ENCODE peak calls at places on chromosomes 6 and 20, in seven cellular contexts. A, K, J, T, B, I and Y are unnamed samples.

GRCh38 chr6:154672086-154672485 is 61.1 kb upstream of the SCAF8 start:
- DNase-seq in J (no peak), K (no peak), I (no peak), B (no peak), T (no peak), A (no peak), Y (no peak)

GRCh38 chr6:133743621-133744020 is 145.3 kb upstream of the TCF21 start:
- DNase-seq in I (no peak), T (no peak), K (no peak), J (no peak), A (peak; percentile 86), B (no peak), Y (no peak)

GRCh38 chr20:57629976-57630525 is 9.8 kb upstream of the ZBP1 start:
- DNase-seq in J (no peak), I (no peak), K (no peak), B (no peak), A (no peak), T (no peak), Y (no peak)

GRCh38 chr6:36671687-36672375 is 6.7 kb upstream of the CDKN1A start:
- DNase-seq in K (no peak), B (no peak), J (no peak), I (no peak), T (no peak), A (no peak), Y (no peak)

GRCh38 chr6:140230282-140230681 is 855.8 kb upstream of the CITED2 start:
- DNase-seq in A (no peak), I (no peak), J (no peak), K (no peak), T (no peak), B (no peak), Y (no peak)

GRCh38 chr6:41332842-41333736 is 2.3 kb upstream of the NCR2 start:
- DNase-seq in B (no peak), A (no peak), I (no peak), T (no peak), J (no peak), K (no peak), Y (no peak)

GRCh38 chr20:38109025-38109541 is 56.0 kb downstream of the TGM2 start:
- DNase-seq in I (no peak), A (no peak), J (no peak), B (no peak), K (peak; percentile 62), T (peak; percentile 47), Y (no peak)

GRCh38 chr6:21597706-21598273 is 4.2 kb downstream of the SOX4 start:
- DNase-seq in B (peak; percentile 38), I (no peak), J (no peak), K (no peak), T (no peak), A (peak; percentile 64), Y (no peak)

GRCh38 chr20:58956078-58956477 is 25.0 kb upstream of the NELFCD start:
- DNase-seq in K (no peak), A (no peak), J (no peak), I (no peak), B (no peak), T (no peak), Y (no peak)

GRCh38 chr20:62707981-62708521 is 585 bp upstream of the NTSR1 start:
- DNase-seq in I (no peak), K (no peak), A (no peak), B (no peak), T (no peak), J (peak; percentile 49), Y (no peak)

GRCh38 chr20:2599265-2600060 is 53.0 kb upstream of the NOP56 start:
- DNase-seq in K (no peak), T (no peak), A (no peak), I (no peak), J (no peak), B (no peak), Y (no peak)

GRCh38 chr6:15754035-15754705 is 91.3 kb upstream of the DTNBP1 start:
- DNase-seq in T (no peak), B (no peak), K (no peak), A (no peak), J (no peak), I (no peak), Y (peak; percentile 56)

GRCh38 chr6:31094389-31094881 is 17.9 kb downstream of the C6orf15 start:
- DNase-seq in A (peak; percentile 96), J (no peak), B (peak; percentile 77), K (no peak), I (no peak), T (no peak), Y (no peak)

GRCh38 chr20:1964659-1965405 is 29.0 kb downstream of the PDYN start:
- DNase-seq in T (no peak), B (no peak), I (no peak), J (no peak), K (no peak), A (no peak), Y (no peak)

GRCh38 chr6:37145443-37145842 is 24.5 kb upstream of the PIM1 start:
- DNase-seq in I (no peak), T (no peak), A (no peak), K (no peak), B (no peak), J (no peak), Y (no peak)

GRCh38 chr20:32495217-32495565 is 89.9 kb downstream of the NOL4L start:
- DNase-seq in J (no peak), B (no peak), T (no peak), I (no peak), K (no peak), A (no peak), Y (no peak)

GRCh38 chr6:112831022-112831421 is 483.9 kb downstream of the RFPL4B start:
- DNase-seq in A (no peak), I (no peak), K (no peak), J (no peak), B (peak; percentile 42), T (no peak), Y (no peak)

GRCh38 chr6:87793340-87793739 is 91.3 kb upstream of the AKIRIN2 start:
- DNase-seq in B (no peak), I (no peak), K (no peak), J (no peak), A (no peak), T (no peak), Y (no peak)

GRCh38 chr20:39943336-39943735 is 745.7 kb downstream of the MAFB start:
- DNase-seq in J (no peak), I (no peak), B (no peak), K (no peak), T (no peak), A (no peak), Y (no peak)

GRCh38 chr6:149984778-149985177 is 21.0 kb downstream of the ULBP1 start:
- DNase-seq in B (no peak), I (no peak), T (no peak), K (no peak), J (no peak), A (no peak), Y (no peak)

GRCh38 chr6:25193147-25193864 is 85.9 kb upstream of the CARMIL1 start:
- DNase-seq in B (peak; percentile 93), J (no peak), I (peak; percentile 91), T (peak; percentile 70), K (peak; percentile 85), A (no peak), Y (peak; percentile 72)

GRCh38 chr20:10369723-10370090 is 64.3 kb downstream of the MKKS start:
- DNase-seq in K (no peak), A (no peak), T (peak; percentile 16), B (peak; percentile 91), J (no peak), I (no peak), Y (no peak)

GRCh38 chr6:75524322-75524972 is 30.8 kb upstream of the FILIP1 start:
- DNase-seq in I (peak; percentile 67), J (no peak), K (peak; percentile 93), T (no peak), A (no peak), B (peak; percentile 93), Y (peak; percentile 9)

GRCh38 chr6:44477293-44477894 is 89.9 kb downstream of the CDC5L start:
- DNase-seq in B (no peak), J (no peak), A (no peak), K (no peak), I (no peak), T (no peak), Y (no peak)

GRCh38 chr6:158213925-158214674 is 46.0 kb downstream of the GTF2H5 start:
- DNase-seq in B (peak; percentile 90), A (peak; percentile 84), J (peak; percentile 71), K (peak; percentile 53), I (peak; percentile 54), T (peak; percentile 54), Y (peak; percentile 41)

GRCh38 chr6:26043389-26044139 is 43.7 kb upstream of the HFE start:
- DNase-seq in J (no peak), K (peak; percentile 96), A (peak; percentile 99), I (peak; percentile 97), T (peak; percentile 90), B (peak; percentile 97), Y (peak; percentile 87)

GRCh38 chr6:82270791-82271392 is 23.3 kb upstream of the IBTK start:
- DNase-seq in J (no peak), A (peak; percentile 55), T (no peak), K (no peak), B (peak; percentile 48), I (no peak), Y (no peak)

GRCh38 chr6:149284904-149285303 is 32.6 kb upstream of the TAB2 start:
- DNase-seq in T (no peak), I (no peak), J (no peak), K (no peak), A (no peak), B (no peak), Y (no peak)

GRCh38 chr6:30154709-30155521 is 6.1 kb downstream of the TRIM10 start:
- DNase-seq in A (no peak), B (peak; percentile 55), J (no peak), K (no peak), T (no peak), I (peak; percentile 74), Y (peak; percentile 82)

GRCh38 chr6:167485186-167485978 is 160.5 kb downstream of the TTLL2 start:
- DNase-seq in A (peak; percentile 14), T (no peak), J (no peak), I (no peak), B (peak; percentile 78), K (no peak), Y (no peak)

GRCh38 chr6:13304580-13305255 is 23.6 kb downstream of the TBC1D7 start:
- DNase-seq in I (no peak), J (no peak), T (no peak), A (no peak), B (no peak), K (no peak), Y (no peak)

GRCh38 chr6:87847830-87848210 is 145.8 kb upstream of the AKIRIN2 start:
- DNase-seq in A (no peak), T (no peak), K (no peak), J (no peak), B (no peak), I (no peak), Y (no peak)